ENCODE peak calls at places on chromosomes 7 and 10, in four cellular contexts. D, X, B and Q are unnamed samples.

GRCh38 chr7:27098493-27099223 is 2.9 kb upstream of the HOXA1 start:
- DNase-seq in D (no peak), B (no peak), X (no peak), Q (no peak)

GRCh38 chr7:22582860-22583640 is 83.1 kb upstream of the STEAP1B start:
- DNase-seq in D (no peak), X (no peak), B (no peak), Q (no peak)

GRCh38 chr10:91975438-91975837 is 51.9 kb downstream of the BTAF1 start:
- DNase-seq in B (no peak), X (no peak), D (no peak), Q (no peak)

GRCh38 chr10:102281103-102281502 is 35.8 kb downstream of the GBF1 start:
- DNase-seq in D (no peak), B (no peak), X (no peak), Q (no peak)

GRCh38 chr7:157347217-157347904 is 10.6 kb downstream of the DNAJB6 start:
- DNase-seq in X (no peak), D (no peak), B (no peak), Q (peak)

GRCh38 chr10:43471929-43472720 is 35.2 kb downstream of the ZNF487 start:
- DNase-seq in D (no peak), B (no peak), X (no peak), Q (no peak)

GRCh38 chr10:103843854-103844567 is 11.4 kb downstream of the SH3PXD2A start:
- DNase-seq in X (no peak), B (no peak), D (no peak), Q (no peak)

GRCh38 chr10:72259491-72260214 is 14.1 kb upstream of the DDIT4 start:
- DNase-seq in X (peak), B (no peak), D (no peak), Q (no peak)

GRCh38 chr10:62010366-62010765 is 108.9 kb downstream of the ARID5B start:
- DNase-seq in D (no peak), B (no peak), X (no peak), Q (no peak)

GRCh38 chr10:69825604-69826003 is 23.9 kb downstream of the COL13A1 start:
- DNase-seq in D (no peak), X (no peak), B (no peak), Q (no peak)

GRCh38 chr7:64494912-64495461 is 67.9 kb downstream of the ZNF680 start:
- DNase-seq in B (no peak), X (no peak), D (no peak), Q (no peak)

GRCh38 chr7:134949171-134949570 is 37.1 kb upstream of the AGBL3 start:
- DNase-seq in X (no peak), B (no peak), D (no peak), Q (no peak)

GRCh38 chr7:824664-825063 is 7.6 kb upstream of the SUN1 start:
- DNase-seq in X (no peak), D (no peak), B (no peak), Q (no peak)

GRCh38 chr7:101691822-101692384 is 62.8 kb upstream of the MYL10 start:
- DNase-seq in X (no peak), B (no peak), D (peak), Q (no peak)

GRCh38 chr10:79127151-79127961 is 58.6 kb downstream of the ZMIZ1 start:
- DNase-seq in X (peak), D (peak), B (peak), Q (peak)

GRCh38 chr10:3812141-3812540 is 27.1 kb upstream of the KLF6 start:
- DNase-seq in X (no peak), D (no peak), B (no peak), Q (no peak)

GRCh38 chr10:5292196-5292735 is 72.5 kb upstream of the UCN3 start:
- DNase-seq in X (no peak), D (no peak), B (no peak), Q (no peak)

GRCh38 chr10:6240254-6240653 is 37.5 kb downstream of the PFKFB3 start:
- DNase-seq in X (no peak), D (no peak), B (no peak), Q (no peak)

GRCh38 chr7:28433604-28434254 is 21.4 kb downstream of the CREB5 start:
- DNase-seq in D (no peak), B (peak), X (no peak), Q (no peak)

DNA sequence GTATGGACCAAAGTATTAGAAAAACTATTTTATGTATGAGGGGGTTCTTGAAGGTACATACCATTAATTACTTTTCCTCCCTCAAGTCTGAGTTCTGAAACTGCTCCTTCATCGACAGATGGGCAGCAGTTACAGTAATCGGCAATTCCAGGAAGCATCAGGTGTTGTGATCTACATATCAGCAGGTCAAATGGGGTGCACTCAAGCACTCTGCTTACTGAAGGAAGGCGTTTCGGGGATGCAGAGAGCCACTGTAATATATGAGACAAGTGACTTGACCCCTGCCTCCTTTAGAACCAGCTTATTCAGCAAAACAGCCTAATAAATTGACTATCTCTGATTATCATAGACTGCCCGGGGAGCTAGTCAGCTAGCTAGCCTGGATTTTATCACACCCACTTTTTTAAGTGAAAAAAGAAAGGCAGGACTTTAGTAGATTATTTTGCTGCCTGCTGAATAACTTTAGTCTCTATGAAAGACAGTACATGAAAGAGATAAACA is 4.2 kb downstream of the SMNDC1 start:
- DNase-seq in X (no peak), B (no peak), D (no peak), Q (no peak)
- TF ChIP-seq FOSL1 in X (no peak), B (no peak), D (no peak), Q (no peak)

GRCh38 chr10:132878730-132879407 is 63.5 kb downstream of the CFAP46 start:
- DNase-seq in D (no peak), B (no peak), X (no peak), Q (no peak)

GRCh38 chr10:132880148-132880981 is 62.0 kb downstream of the CFAP46 start:
- DNase-seq in X (no peak), B (no peak), D (no peak), Q (no peak)

GRCh38 chr10:132881186-132881920 is 61.0 kb downstream of the CFAP46 start:
- DNase-seq in X (no peak), B (no peak), D (no peak), Q (no peak)

GRCh38 chr10:132878091-132878729 is 64.2 kb downstream of the CFAP46 start:
- DNase-seq in X (no peak), D (no peak), B (no peak), Q (no peak)

DNA sequence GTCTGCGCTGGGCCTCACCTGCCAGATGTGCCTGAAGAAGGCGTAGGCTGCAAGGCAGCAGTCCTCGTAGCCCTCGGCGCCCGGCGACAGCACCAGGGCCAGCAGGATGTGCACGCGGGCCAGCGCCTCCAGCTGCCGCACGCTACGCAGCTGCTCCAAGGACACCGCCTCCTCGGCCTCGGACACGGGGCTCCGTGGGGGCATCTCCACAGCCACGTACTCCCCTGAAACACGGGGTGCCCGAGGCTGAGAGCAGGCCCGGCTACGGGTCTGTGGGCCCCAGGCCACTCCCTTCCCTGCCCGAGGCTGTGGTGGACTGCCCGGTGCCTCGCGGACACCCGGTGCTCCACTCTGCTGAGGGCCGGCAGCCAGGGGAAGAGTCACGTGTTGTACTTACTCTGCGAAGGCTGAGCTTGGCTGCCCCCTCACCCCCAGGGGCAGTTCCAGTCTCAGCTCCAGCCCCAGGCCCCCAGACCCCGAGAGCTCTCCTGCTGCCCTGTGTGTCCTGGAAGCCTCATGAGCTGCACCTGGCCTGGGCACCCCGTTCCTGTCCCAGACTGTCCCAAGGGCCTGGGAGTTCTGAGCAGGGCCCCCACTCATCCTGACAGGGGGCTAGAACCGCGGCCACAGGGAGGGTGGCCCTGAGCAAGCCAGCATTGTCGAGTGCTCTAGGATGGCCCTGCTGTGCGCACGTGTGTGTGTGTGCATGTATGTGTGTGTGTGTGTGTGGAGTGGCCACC is 62.8 kb downstream of the CFAP46 start:
- DNase-seq in D (no peak), X (no peak), B (no peak), Q (no peak)
- H3K9ac ChIP-seq in D (no peak), X (no peak), B (no peak), Q (no peak)

DNA sequence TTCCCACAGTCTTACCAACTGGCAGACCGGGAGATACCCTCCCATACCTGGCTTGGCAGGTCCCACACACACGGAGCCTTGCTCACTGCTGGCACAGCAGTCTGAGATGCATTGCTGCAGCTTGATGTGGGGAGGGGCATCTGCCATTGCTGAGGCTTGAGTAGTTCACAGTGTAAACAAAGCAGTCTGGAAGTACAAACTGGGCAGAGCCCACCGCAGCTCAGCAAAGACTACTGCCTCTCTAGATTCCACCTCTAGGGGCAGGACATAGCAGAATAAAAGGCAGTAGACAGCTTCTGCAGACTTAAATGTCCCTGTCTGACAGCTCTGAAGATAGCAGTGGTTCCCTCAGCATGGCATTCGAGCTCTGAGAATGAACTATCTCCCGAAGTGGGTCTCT is 69.6 kb upstream of the RELN start:
- DNase-seq in D (peak), B (no peak), X (no peak), Q (no peak)
- TF ChIP-seq FOSL1 in D (no peak), B (no peak), X (no peak), Q (no peak)

GRCh38 chr7:52114056-52114455 is 797.4 kb upstream of the COBL start:
- DNase-seq in X (no peak), D (no peak), B (no peak), Q (no peak)

GRCh38 chr7:52120908-52121307 is 804.3 kb upstream of the COBL start:
- DNase-seq in D (no peak), X (no peak), B (no peak), Q (no peak)

GRCh38 chr7:52114509-52114908 is 797.9 kb upstream of the COBL start:
- DNase-seq in X (no peak), D (no peak), B (no peak), Q (no peak)

GRCh38 chr7:52119537-52119936 is 802.9 kb upstream of the COBL start:
- DNase-seq in D (no peak), X (no peak), B (no peak), Q (no peak)
- H3K9ac ChIP-seq in D (no peak), X (no peak), B (peak), Q (no peak)

GRCh38 chr7:122790558-122790957 is 87.8 kb upstream of the RNF148 start:
- DNase-seq in B (no peak), X (no peak), D (no peak), Q (no peak)

GRCh38 chr7:122791959-122792545 is 89.3 kb upstream of the RNF148 start:
- DNase-seq in B (no peak), X (no peak), D (peak), Q (no peak)

GRCh38 chr7:122790132-122790531 is 87.4 kb upstream of the RNF148 start:
- DNase-seq in X (no peak), B (no peak), D (no peak), Q (no peak)
- TF ChIP-seq FOSL1 in X (no peak), B (no peak), D (no peak), Q (no peak)

GRCh38 chr7:82444220-82445049 is 858 bp upstream of the CACNA2D1 start:
- DNase-seq in B (no peak), D (no peak), X (no peak), Q (no peak)
- H3K9ac ChIP-seq in B (no peak), D (no peak), X (no peak), Q (no peak)